ENCODE peak calls at places on chromosome 12, in eight cellular contexts. N is astrocyte of the cerebellum, G is HT-29, S is T1000, I is cardiac fibroblast, D is lower lobe of right lung, J is EL, V is T-helper 2 cell. T is an unnamed sample.

GRCh38 chr12:1529228-1529861 is 65.0 kb downstream of the FBXL14 start:
- DNase-seq in N (no peak), G (no peak), S (no peak), I (no peak), D (no peak), J (peak; percentile 43), V (no peak), T (peak; percentile 64)

GRCh38 chr12:50567926-50568325 is 63.1 kb downstream of the DIP2B start:
- DNase-seq in N (no peak), G (no peak), S (no peak), I (peak; percentile 59), D (no peak), J (peak; percentile 45), V (no peak), T (no peak)

GRCh38 chr12:63882844-63883243 is 38.3 kb downstream of the SRGAP1 start:
- DNase-seq in N (no peak), G (no peak), S (no peak), I (no peak), D (no peak), J (no peak), V (no peak), T (peak; percentile 67)

GRCh38 chr12:95836630-95837239 is 22.0 kb upstream of the SNRPF start:
- DNase-seq in N (peak; percentile 74), G (peak; percentile 41), S (no peak), I (peak; percentile 33), D (no peak), J (peak; percentile 38), V (no peak), T (no peak)

GRCh38 chr12:57893460-57894353 is 47.2 kb upstream of the CTDSP2 start:
- DNase-seq in N (peak; percentile 88), G (peak; percentile 51), S (peak; percentile 58), I (peak; percentile 93), D (peak; percentile 88), J (peak; percentile 77), V (no peak), T (peak; percentile 85)

GRCh38 chr12:2387051-2387834 is 334.5 kb downstream of the CACNA1C start:
- DNase-seq in N (no peak), G (no peak), S (no peak), I (peak; percentile 4), D (no peak), J (peak; percentile 29), V (no peak), T (peak; percentile 44)

GRCh38 chr12:49048953-49049352 is 11.6 kb downstream of the KMT2D start:
- DNase-seq in N (no peak), G (no peak), S (no peak), I (no peak), D (peak; percentile 25), J (no peak), V (no peak), T (no peak)

GRCh38 chr12:25151476-25151875 is 43.5 kb downstream of the DNAI7 start:
- DNase-seq in N (peak; percentile 94), G (no peak), S (peak; percentile 79), I (peak; percentile 97), D (no peak), J (peak; percentile 95), V (no peak), T (peak; percentile 62)

GRCh38 chr12:56518570-56518969 is 3.0 kb upstream of the RBMS2 start:
- DNase-seq in N (no peak), G (peak; percentile 69), S (no peak), I (peak; percentile 62), D (no peak), J (peak; percentile 75), V (no peak), T (no peak)

GRCh38 chr12:12582193-12582881 is 19.7 kb upstream of the DUSP16 start:
- DNase-seq in N (no peak), G (no peak), S (no peak), I (no peak), D (no peak), J (no peak), V (no peak), T (no peak)

T was measured in endodermal cell.